ENCODE peak calls at places on chromosomes 4 and X, in seven cellular contexts. B is AG10803, A is body of pancreas, C is AG04450, E is GM12864, Y is omental fat pad, U is psoas muscle. T is an unnamed sample.

GRCh38 chr4:87461281-87461700 is 38.9 kb downstream of the NUDT9 start:
- DNase-seq in B (no peak), E (no peak), Y (no peak), A (peak), C (no peak), U (no peak), T (no peak)

GRCh38 chr4:174496631-174497442 is 25.5 kb downstream of the HPGD start:
- DNase-seq in Y (no peak), A (no peak), C (no peak), E (no peak), U (no peak), B (no peak), T (no peak)

GRCh38 chr4:140260227-140260626 is 106.2 kb upstream of the MAML3 start:
- DNase-seq in A (no peak), Y (no peak), B (peak), E (no peak), C (peak), U (no peak), T (no peak)

GRCh38 chr4:168218663-168219062 is 99.9 kb downstream of the DDX60 start:
- DNase-seq in Y (no peak), C (peak), A (no peak), B (peak), U (no peak), E (no peak), T (no peak)

GRCh38 chr4:30802622-30803323 is 82.6 kb downstream of the PCDH7 start:
- DNase-seq in E (no peak), A (no peak), B (peak), Y (no peak), U (no peak), C (no peak), T (no peak)

GRCh38 chr4:8033067-8033755 is 93.5 kb upstream of the AFAP1 start:
- DNase-seq in B (no peak), Y (no peak), E (no peak), A (no peak), C (no peak), U (no peak), T (no peak)

GRCh38 chr4:45693746-45694145 is 430.1 kb downstream of the GABRG1 start:
- DNase-seq in U (no peak), A (no peak), E (no peak), Y (no peak), B (no peak), C (no peak), T (no peak)

GRCh38 chr4:41061482-41062185 is 152.7 kb downstream of the APBB2 start:
- DNase-seq in Y (no peak), E (no peak), U (no peak), C (no peak), B (peak), A (no peak), T (no peak)

GRCh38 chr4:187077749-187078148 is 354.1 kb upstream of the FAT1 start:
- DNase-seq in E (no peak), B (no peak), Y (no peak), U (no peak), C (no peak), A (no peak), T (no peak)

GRCh38 chrX:136754641-136755040 is 26.1 kb downstream of the ARHGEF6 start:
- DNase-seq in E (no peak), A (peak), B (peak), U (peak), C (no peak), Y (no peak), T (no peak)

GRCh38 chr4:150072906-150073714 is 5.1 kb upstream of the DCLK2 start:
- DNase-seq in C (peak), Y (no peak), E (no peak), U (no peak), B (peak), A (no peak), T (no peak)

GRCh38 chr4:176001171-176002006 is 64.3 kb upstream of the WDR17 start:
- DNase-seq in A (peak), E (no peak), C (no peak), Y (no peak), B (peak), U (peak), T (peak)

GRCh38 chrX:150050387-150050786 is 112.1 kb upstream of the EOLA2 start:
- DNase-seq in E (no peak), A (no peak), Y (no peak), B (no peak), U (no peak), C (no peak), T (no peak)

GRCh38 chr4:110270492-110271197 is 72.2 kb upstream of the ELOVL6 start:
- DNase-seq in A (no peak), U (no peak), C (peak), B (peak), Y (no peak), E (no peak), T (no peak)

GRCh38 chrX:7225338-7225737 is 77.4 kb upstream of the PUDP start:
- DNase-seq in C (no peak), Y (no peak), U (no peak), B (no peak), A (no peak), E (no peak), T (no peak)

GRCh38 chrX:151396827-151397740 is at the start of gene VMA21:
- DNase-seq in Y (peak), B (peak), C (peak), U (peak), E (peak), A (peak), T (peak)

GRCh38 chrX:124555036-124555595 is 208.8 kb downstream of the SH2D1A start:
- DNase-seq in A (no peak), B (peak), U (no peak), E (no peak), Y (no peak), C (peak), T (no peak)

GRCh38 chr4:159382875-159383568 is 280.1 kb downstream of the RAPGEF2 start:
- DNase-seq in Y (no peak), C (no peak), U (no peak), B (no peak), E (no peak), A (no peak), T (no peak)

GRCh38 chr4:94414907-94415306 is 36.8 kb upstream of the PDLIM5 start:
- DNase-seq in C (no peak), U (no peak), Y (no peak), A (no peak), B (no peak), E (no peak), T (no peak)

GRCh38 chr4:94415448-94415847 is 36.3 kb upstream of the PDLIM5 start:
- DNase-seq in A (no peak), Y (no peak), U (no peak), C (no peak), E (no peak), B (no peak), T (no peak)

GRCh38 chr4:94413085-94413685 is 38.6 kb upstream of the PDLIM5 start:
- DNase-seq in A (no peak), E (no peak), C (no peak), U (no peak), B (peak), Y (no peak), T (no peak)

GRCh38 chr4:94416981-94417380 is 34.8 kb upstream of the PDLIM5 start:
- DNase-seq in B (no peak), E (no peak), A (no peak), U (no peak), Y (no peak), C (no peak), T (no peak)

GRCh38 chr4:94416335-94416734 is 35.4 kb upstream of the PDLIM5 start:
- DNase-seq in C (no peak), A (no peak), B (no peak), E (no peak), Y (no peak), U (no peak), T (no peak)
- TF ChIP-seq CTCF in C (no peak), A (no peak), B (no peak), E (no peak), Y (no peak), U (no peak), T (no peak)

DNA sequence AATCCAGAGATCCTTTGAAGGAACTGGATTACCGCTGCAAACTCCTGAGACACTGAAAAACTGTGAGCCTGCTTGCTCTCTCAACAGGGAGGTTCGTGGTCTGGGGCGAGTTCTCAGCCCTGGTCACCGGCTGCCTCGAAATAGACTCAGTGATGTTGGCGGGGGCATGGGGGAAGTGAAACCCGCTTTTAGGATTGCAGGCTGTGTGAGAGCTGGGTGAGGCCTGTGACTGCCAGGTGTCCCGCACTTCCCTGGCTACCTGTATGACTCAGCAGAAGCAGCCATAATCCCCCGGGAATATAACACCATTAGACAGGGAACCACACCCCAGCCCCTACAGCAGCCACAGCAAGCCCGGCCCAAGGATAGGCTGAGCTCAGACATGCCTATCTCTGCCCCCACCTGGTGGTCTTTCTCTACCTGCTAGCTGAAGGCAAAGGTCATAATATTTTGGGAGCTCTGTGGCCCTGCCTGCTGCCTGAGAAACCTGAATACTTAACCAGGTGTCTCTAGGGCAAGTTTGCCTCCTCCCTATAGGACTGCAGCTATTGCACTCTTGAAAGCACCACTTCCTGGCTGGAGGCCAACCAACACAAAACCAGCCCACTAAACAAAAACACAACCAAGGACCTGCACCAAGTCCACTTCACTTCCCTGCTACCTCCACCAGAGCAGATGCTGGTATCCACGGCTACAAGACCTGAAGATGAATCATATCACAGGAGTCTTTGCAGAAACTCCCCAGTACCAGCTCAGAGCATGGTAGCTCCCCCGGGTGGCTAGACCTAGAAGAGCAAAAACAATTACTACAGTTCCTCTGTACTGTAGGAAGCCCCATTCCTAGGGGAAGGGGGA is 202.0 kb downstream of the RRAGB start:
- DNase-seq in E (peak), B (no peak), U (no peak), A (no peak), C (no peak), Y (no peak), T (peak)
- TF ChIP-seq CTCF in E (peak), B (no peak), U (no peak), A (no peak), C (no peak), Y (no peak), T (peak)

DNA sequence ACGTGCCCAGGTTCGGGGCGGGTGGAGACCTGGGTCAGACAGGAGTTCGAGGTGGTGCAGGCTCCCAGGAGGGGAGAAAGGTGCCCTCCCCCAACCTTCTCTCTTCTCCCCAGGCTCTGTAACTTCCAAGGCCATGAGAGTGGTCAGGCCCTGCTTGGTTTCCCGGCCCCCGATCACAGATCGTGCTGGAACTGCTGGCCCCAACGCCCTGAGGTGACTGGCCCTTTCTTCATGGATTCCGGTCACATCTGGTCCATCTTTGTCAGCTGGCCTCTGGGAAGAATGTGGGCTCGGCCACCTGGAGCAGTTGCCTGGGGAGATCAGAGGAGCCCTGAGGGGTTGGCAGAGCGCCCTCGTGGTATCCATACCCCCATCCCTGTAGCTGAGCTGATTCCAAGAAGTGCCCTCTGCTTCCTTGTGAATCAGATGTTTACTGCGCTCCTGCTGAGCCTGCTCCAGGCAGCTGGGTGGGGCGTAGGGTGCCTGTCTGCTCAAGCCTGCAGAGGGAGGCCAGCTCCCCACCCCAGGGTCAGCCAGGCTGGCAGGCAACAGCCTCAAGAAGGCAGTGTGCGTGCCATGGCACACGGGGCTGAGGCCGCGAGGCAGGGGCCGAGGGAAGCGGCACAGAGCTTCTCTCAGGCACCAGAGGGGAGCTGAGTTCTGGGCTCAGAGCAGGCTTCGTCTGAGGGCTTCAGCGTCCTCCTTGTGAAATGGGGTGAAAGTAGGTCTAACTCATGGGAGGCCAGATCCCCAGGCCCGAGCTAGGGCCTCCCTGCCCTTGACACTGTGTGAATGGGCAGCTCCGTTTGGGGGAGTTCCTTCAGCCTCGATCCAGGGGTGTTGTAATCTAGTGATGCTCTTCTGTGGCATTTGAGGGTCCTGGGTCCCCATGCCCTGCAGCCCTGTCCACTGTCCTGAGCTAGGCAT is 3.6 kb downstream of the SH3BP2 start:
- DNase-seq in B (peak), C (no peak), E (no peak), A (peak), U (peak), Y (no peak), T (no peak)
- TF ChIP-seq CTCF in B (no peak), C (no peak), E (no peak), A (no peak), U (no peak), Y (no peak), T (no peak)

DNA sequence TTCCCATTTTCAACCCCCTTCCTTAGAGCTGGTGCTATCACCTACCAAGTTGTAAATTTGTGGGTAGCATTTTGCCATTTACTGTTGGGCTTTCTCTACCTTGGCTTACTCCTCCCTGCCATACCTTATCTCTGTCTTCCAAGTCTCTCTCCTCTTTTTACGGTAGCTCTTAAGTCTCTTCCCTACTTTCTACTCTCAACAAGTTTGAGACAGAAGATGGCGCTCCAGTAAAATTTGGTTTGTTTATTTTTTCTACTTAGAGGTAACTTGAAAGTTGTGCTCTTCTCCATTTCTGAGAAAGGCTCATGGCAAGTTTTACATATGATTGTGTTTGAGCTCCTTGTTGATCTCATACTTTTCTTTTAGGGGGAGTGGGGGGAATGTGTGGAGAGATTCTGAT is 1508.1 kb downstream of the TECRL start:
- DNase-seq in E (no peak), B (no peak), U (no peak), C (no peak), Y (no peak), A (no peak), T (no peak)
- TF ChIP-seq CTCF in E (no peak), B (no peak), U (no peak), C (no peak), Y (no peak), A (no peak), T (no peak)

DNA sequence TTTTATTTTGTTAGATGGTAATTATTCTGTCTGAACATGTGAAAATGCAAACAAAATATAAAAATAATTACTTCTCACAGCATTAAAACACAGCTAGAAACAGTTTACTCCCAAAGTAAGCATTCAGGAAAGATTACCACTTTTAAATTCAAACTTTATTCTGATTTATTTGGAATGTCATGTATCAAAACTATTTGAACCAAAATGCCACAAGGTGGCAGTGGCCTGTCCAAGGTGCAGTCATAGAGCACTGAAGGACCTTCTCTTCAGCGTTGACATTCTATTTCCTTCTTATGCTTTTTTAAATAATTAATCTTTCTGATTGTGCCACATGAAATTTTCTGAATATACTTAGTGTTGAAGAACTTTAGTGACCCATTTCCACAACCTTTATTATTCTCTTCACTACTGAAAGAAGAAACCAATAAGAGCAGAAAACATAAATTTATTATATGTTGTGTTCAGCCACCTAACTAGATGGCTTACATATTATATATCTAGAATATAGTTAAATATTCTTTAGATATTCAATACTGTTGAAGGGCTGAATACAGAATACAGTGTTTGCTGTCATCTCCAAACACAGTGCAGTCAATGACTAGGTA is 283.6 kb downstream of the CFAP299 start:
- DNase-seq in Y (no peak), B (no peak), E (no peak), A (no peak), C (no peak), U (no peak), T (no peak)
- TF ChIP-seq CTCF in Y (no peak), B (no peak), E (peak), A (no peak), C (no peak), U (no peak), T (peak)

DNA sequence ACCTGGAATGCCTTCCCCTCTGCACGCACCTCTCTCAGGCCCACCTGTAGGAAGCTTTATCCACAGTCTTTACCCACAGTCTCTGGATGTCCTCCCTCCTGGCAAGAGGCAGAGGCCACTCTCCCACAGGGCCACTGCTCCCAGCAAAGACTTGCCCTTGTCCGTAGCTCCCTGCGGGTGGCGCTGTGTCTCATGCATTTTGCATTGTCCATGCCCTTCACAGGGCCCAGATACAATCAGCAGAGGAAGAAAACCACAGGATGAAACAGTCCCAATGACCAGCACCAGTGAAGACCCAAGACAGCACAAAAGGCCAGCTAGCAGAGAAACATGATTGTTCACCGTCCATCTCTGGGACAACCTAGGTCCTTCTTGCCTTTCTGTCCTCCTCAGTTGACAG is 2.1 kb upstream of the NSG1 start:
- DNase-seq in B (no peak), Y (no peak), E (no peak), C (no peak), U (no peak), A (no peak), T (no peak)
- TF ChIP-seq CTCF in B (peak), Y (no peak), E (peak), C (peak), U (no peak), A (no peak), T (peak)

GRCh38 chr4:25439913-25440477 is 62.9 kb downstream of the ANAPC4 start:
- DNase-seq in C (peak), E (peak), A (peak), Y (peak), U (no peak), B (peak), T (peak)
- TF ChIP-seq CTCF in C (peak), E (peak), A (peak), Y (no peak), U (peak), B (peak), T (peak)

GRCh38 chrX:5233830-5234229 is 994.8 kb downstream of the NLGN4X start:
- DNase-seq in U (no peak), C (no peak), B (no peak), E (no peak), Y (no peak), A (no peak), T (no peak)

GRCh38 chrX:5236749-5237148 is 991.9 kb downstream of the NLGN4X start:
- DNase-seq in Y (no peak), E (no peak), C (no peak), A (no peak), B (no peak), U (no peak), T (no peak)

DNA sequence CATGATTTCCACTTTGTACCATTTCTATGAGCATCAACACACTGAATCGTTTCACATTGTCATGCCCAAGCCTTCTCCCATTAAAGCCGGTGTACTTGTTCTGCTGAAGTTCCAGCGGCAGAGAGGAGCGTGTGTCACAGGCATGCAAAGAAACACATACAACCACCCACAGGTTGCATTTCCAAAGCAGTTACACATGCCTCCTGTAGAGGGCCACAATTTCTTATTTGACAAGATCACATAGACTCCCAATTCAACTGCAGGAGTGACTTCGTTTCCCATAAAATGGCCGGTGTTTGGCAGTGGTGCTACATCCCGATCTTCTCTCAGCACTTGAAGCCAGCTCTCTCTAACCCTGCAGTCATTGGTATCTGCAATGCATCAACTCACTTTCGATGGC is 992.6 kb downstream of the NLGN4X start:
- DNase-seq in A (no peak), C (no peak), B (no peak), U (no peak), Y (no peak), E (no peak), T (no peak)
- TF ChIP-seq CTCF in A (no peak), C (no peak), B (no peak), U (no peak), Y (no peak), E (no peak), T (no peak)

DNA sequence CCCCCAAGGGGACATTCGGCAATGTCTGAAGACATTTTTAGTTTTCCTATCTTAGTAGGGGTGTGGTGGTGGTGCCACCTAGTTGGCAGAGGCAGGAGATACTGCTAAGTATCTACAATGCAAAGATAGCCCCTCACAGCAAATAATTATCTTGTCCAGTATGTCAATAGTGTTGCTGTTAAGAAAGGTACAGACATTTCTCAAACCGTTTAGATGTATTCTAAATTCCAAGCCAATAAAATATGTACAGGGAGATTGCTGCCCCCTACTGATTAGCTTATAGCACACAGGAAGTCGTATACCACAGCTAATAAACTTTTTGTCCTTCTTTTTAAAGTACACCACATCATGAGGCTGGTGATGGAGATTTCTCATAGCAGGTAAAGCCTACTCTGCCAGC is 260.5 kb downstream of the TMA16 start:
- DNase-seq in E (peak), Y (no peak), C (no peak), A (no peak), B (no peak), U (no peak), T (peak)
- TF ChIP-seq CTCF in E (peak), Y (no peak), C (peak), A (no peak), B (no peak), U (no peak), T (peak)

T was measured in GM10248.